ENCODE peak calls at places on chromosomes 11 and 22, in four cellular contexts. B, T, D and A are unnamed samples.

GRCh38 chr22:22342697-22343602 is 98.4 kb downstream of the VPREB1 start:
- DNase-seq in D (no peak), T (no peak), B (peak), A (no peak)

GRCh38 chr11:74717211-74717997 is 13.8 kb downstream of the CHRDL2 start:
- DNase-seq in T (no peak), D (no peak), B (no peak), A (no peak)

GRCh38 chr11:47289856-47290255 is 19.9 kb downstream of the MADD start:
- DNase-seq in D (no peak), B (no peak), T (no peak), A (no peak)

GRCh38 chr11:115330693-115331482 is 173.3 kb downstream of the CADM1 start:
- DNase-seq in B (no peak), T (no peak), D (no peak), A (no peak)

GRCh38 chr11:33387586-33387985 is 130.4 kb downstream of the HIPK3 start:
- DNase-seq in T (no peak), D (no peak), B (no peak), A (no peak)

GRCh38 chr22:32535531-32536190 is 61.0 kb downstream of the FBXO7 start:
- DNase-seq in D (no peak), T (no peak), B (no peak), A (no peak)

GRCh38 chr11:11467278-11467677 is 114.2 kb upstream of the CSNK2A3 start:
- DNase-seq in T (no peak), B (no peak), D (no peak), A (no peak)

GRCh38 chr22:48268293-48268692 is 1505.8 kb downstream of the TBC1D22A start:
- DNase-seq in B (no peak), T (no peak), D (no peak), A (no peak)

GRCh38 chr11:117958949-117959348 is 27.2 kb upstream of the IL10RA start:
- DNase-seq in T (no peak), D (no peak), B (no peak), A (no peak)

GRCh38 chr11:2448661-2449547 is 4.1 kb downstream of the KCNQ1 start:
- DNase-seq in B (no peak), T (no peak), D (no peak), A (no peak)

GRCh38 chr22:44683237-44683636 is 18.8 kb upstream of the PRR5 start:
- DNase-seq in T (no peak), B (peak), D (no peak), A (no peak)

GRCh38 chr11:107898270-107898669 is 30.0 kb upstream of the RAB39A start:
- DNase-seq in B (no peak), D (peak), T (peak), A (no peak)

GRCh38 chr11:72195518-72195917 is 3.6 kb downstream of the FOLR1 start:
- DNase-seq in D (no peak), T (no peak), B (no peak), A (no peak)